ENCODE peak calls at places on chromosomes 16 and 17, in ten cellular contexts. One of them, this sample, is unnamed.

GRCh38 chr17:40450175-40450574 is 6.9 kb downstream of the IGFBP4 start:
- DNase-seq in dermis microvascular lymphatic vessel endothelial cell: no peak
- DNase-seq in CD8-positive, alpha-beta memory T cell: no peak
- DNase-seq in activated effector memory CD4-positive, alpha-beta T cell treated with anti-CD3 and anti-CD28 coated beads, Interleukin-2, amount 50 U/mL, for 16 hours: peak; percentile 79
- DNase-seq in renal cortical epithelial cell: no peak
- DNase-seq in NCI-H69: peak; percentile 64
- DNase-seq in stimulated activated CD4-positive, alpha-beta T cell treated with anti-CD3 and anti-CD28 coated beads, Interleukin-2, amount 100 ng/mL, for 48 hours: no peak
- DNase-seq in Right ventricle myocardium superior: no peak
- DNase-seq in CD8-positive, alpha-beta T cell: peak; percentile 58
- DNase-seq in body of pancreas: peak; percentile 63
- DNase-seq in this sample: peak; percentile 39

GRCh38 chr17:36858119-36859002 is 78.9 kb upstream of the LHX1 start:
- DNase-seq in dermis microvascular lymphatic vessel endothelial cell: no peak
- DNase-seq in CD8-positive, alpha-beta memory T cell: no peak
- DNase-seq in activated effector memory CD4-positive, alpha-beta T cell treated with anti-CD3 and anti-CD28 coated beads, Interleukin-2, amount 50 U/mL, for 16 hours: no peak
- DNase-seq in renal cortical epithelial cell: no peak
- DNase-seq in NCI-H69: peak; percentile 26
- DNase-seq in stimulated activated CD4-positive, alpha-beta T cell treated with anti-CD3 and anti-CD28 coated beads, Interleukin-2, amount 100 ng/mL, for 48 hours: no peak
- DNase-seq in Right ventricle myocardium superior: no peak
- DNase-seq in CD8-positive, alpha-beta T cell: no peak
- DNase-seq in body of pancreas: no peak
- DNase-seq in this sample: peak; percentile 47

GRCh38 chr17:9802294-9802693 is 10.9 kb upstream of the DHRS7C start:
- DNase-seq in dermis microvascular lymphatic vessel endothelial cell: no peak
- DNase-seq in CD8-positive, alpha-beta memory T cell: no peak
- DNase-seq in activated effector memory CD4-positive, alpha-beta T cell treated with anti-CD3 and anti-CD28 coated beads, Interleukin-2, amount 50 U/mL, for 16 hours: no peak
- DNase-seq in renal cortical epithelial cell: no peak
- DNase-seq in NCI-H69: no peak
- DNase-seq in stimulated activated CD4-positive, alpha-beta T cell treated with anti-CD3 and anti-CD28 coated beads, Interleukin-2, amount 100 ng/mL, for 48 hours: no peak
- DNase-seq in Right ventricle myocardium superior: no peak
- DNase-seq in CD8-positive, alpha-beta T cell: no peak
- DNase-seq in body of pancreas: no peak
- DNase-seq in this sample: peak; percentile 38

GRCh38 chr17:74296548-74296936 is 22.5 kb downstream of the DNAI2 start:
- DNase-seq in dermis microvascular lymphatic vessel endothelial cell: no peak
- DNase-seq in CD8-positive, alpha-beta memory T cell: no peak
- DNase-seq in activated effector memory CD4-positive, alpha-beta T cell treated with anti-CD3 and anti-CD28 coated beads, Interleukin-2, amount 50 U/mL, for 16 hours: peak; percentile 74
- DNase-seq in renal cortical epithelial cell: peak; percentile 23
- DNase-seq in NCI-H69: peak; percentile 73
- DNase-seq in stimulated activated CD4-positive, alpha-beta T cell treated with anti-CD3 and anti-CD28 coated beads, Interleukin-2, amount 100 ng/mL, for 48 hours: no peak
- DNase-seq in Right ventricle myocardium superior: peak; percentile 83
- DNase-seq in CD8-positive, alpha-beta T cell: peak; percentile 59
- DNase-seq in body of pancreas: peak; percentile 75
- DNase-seq in this sample: peak; percentile 29

GRCh38 chr16:55943257-55943656 is 68.1 kb upstream of the CES5A start:
- DNase-seq in dermis microvascular lymphatic vessel endothelial cell: no peak
- DNase-seq in CD8-positive, alpha-beta memory T cell: no peak
- DNase-seq in activated effector memory CD4-positive, alpha-beta T cell treated with anti-CD3 and anti-CD28 coated beads, Interleukin-2, amount 50 U/mL, for 16 hours: no peak
- DNase-seq in renal cortical epithelial cell: no peak
- DNase-seq in NCI-H69: no peak
- DNase-seq in stimulated activated CD4-positive, alpha-beta T cell treated with anti-CD3 and anti-CD28 coated beads, Interleukin-2, amount 100 ng/mL, for 48 hours: no peak
- DNase-seq in Right ventricle myocardium superior: no peak
- DNase-seq in CD8-positive, alpha-beta T cell: no peak
- DNase-seq in body of pancreas: no peak
- DNase-seq in this sample: no peak

GRCh38 chr17:64183815-64184397 is 54.0 kb upstream of the ERN1 start:
- DNase-seq in dermis microvascular lymphatic vessel endothelial cell: no peak
- DNase-seq in CD8-positive, alpha-beta memory T cell: no peak
- DNase-seq in activated effector memory CD4-positive, alpha-beta T cell treated with anti-CD3 and anti-CD28 coated beads, Interleukin-2, amount 50 U/mL, for 16 hours: no peak
- DNase-seq in renal cortical epithelial cell: peak; percentile 29
- DNase-seq in NCI-H69: no peak
- DNase-seq in stimulated activated CD4-positive, alpha-beta T cell treated with anti-CD3 and anti-CD28 coated beads, Interleukin-2, amount 100 ng/mL, for 48 hours: no peak
- DNase-seq in Right ventricle myocardium superior: no peak
- DNase-seq in CD8-positive, alpha-beta T cell: no peak
- DNase-seq in body of pancreas: no peak
- DNase-seq in this sample: peak; percentile 41

GRCh38 chr17:17067277-17067676 is 25.0 kb downstream of the MPRIP start:
- DNase-seq in dermis microvascular lymphatic vessel endothelial cell: no peak
- DNase-seq in CD8-positive, alpha-beta memory T cell: no peak
- DNase-seq in activated effector memory CD4-positive, alpha-beta T cell treated with anti-CD3 and anti-CD28 coated beads, Interleukin-2, amount 50 U/mL, for 16 hours: no peak
- DNase-seq in renal cortical epithelial cell: peak; percentile 38
- DNase-seq in NCI-H69: peak; percentile 6
- DNase-seq in stimulated activated CD4-positive, alpha-beta T cell treated with anti-CD3 and anti-CD28 coated beads, Interleukin-2, amount 100 ng/mL, for 48 hours: no peak
- DNase-seq in Right ventricle myocardium superior: no peak
- DNase-seq in CD8-positive, alpha-beta T cell: no peak
- DNase-seq in body of pancreas: no peak
- DNase-seq in this sample: peak; percentile 62

GRCh38 chr17:72916991-72917390 is 175.5 kb downstream of the SLC39A11 start:
- DNase-seq in dermis microvascular lymphatic vessel endothelial cell: no peak
- DNase-seq in CD8-positive, alpha-beta memory T cell: no peak
- DNase-seq in activated effector memory CD4-positive, alpha-beta T cell treated with anti-CD3 and anti-CD28 coated beads, Interleukin-2, amount 50 U/mL, for 16 hours: no peak
- DNase-seq in renal cortical epithelial cell: no peak
- DNase-seq in NCI-H69: no peak
- DNase-seq in stimulated activated CD4-positive, alpha-beta T cell treated with anti-CD3 and anti-CD28 coated beads, Interleukin-2, amount 100 ng/mL, for 48 hours: no peak
- DNase-seq in Right ventricle myocardium superior: no peak
- DNase-seq in CD8-positive, alpha-beta T cell: no peak
- DNase-seq in body of pancreas: no peak
- DNase-seq in this sample: no peak

GRCh38 chr17:29568331-29569244 is at the start of gene TP53I13:
- DNase-seq in dermis microvascular lymphatic vessel endothelial cell: no peak
- DNase-seq in CD8-positive, alpha-beta memory T cell: peak; percentile 83
- DNase-seq in activated effector memory CD4-positive, alpha-beta T cell treated with anti-CD3 and anti-CD28 coated beads, Interleukin-2, amount 50 U/mL, for 16 hours: peak; percentile 96
- DNase-seq in renal cortical epithelial cell: no peak
- DNase-seq in NCI-H69: peak; percentile 96
- DNase-seq in stimulated activated CD4-positive, alpha-beta T cell treated with anti-CD3 and anti-CD28 coated beads, Interleukin-2, amount 100 ng/mL, for 48 hours: peak; percentile 84
- DNase-seq in Right ventricle myocardium superior: peak; percentile 93
- DNase-seq in CD8-positive, alpha-beta T cell: peak; percentile 94
- DNase-seq in body of pancreas: peak; percentile 93
- DNase-seq in this sample: peak; percentile 74

GRCh38 chr17:37177234-37177633 is 198.6 kb upstream of the C17orf78 start:
- DNase-seq in dermis microvascular lymphatic vessel endothelial cell: no peak
- DNase-seq in CD8-positive, alpha-beta memory T cell: no peak
- DNase-seq in activated effector memory CD4-positive, alpha-beta T cell treated with anti-CD3 and anti-CD28 coated beads, Interleukin-2, amount 50 U/mL, for 16 hours: no peak
- DNase-seq in renal cortical epithelial cell: peak; percentile 59
- DNase-seq in NCI-H69: peak; percentile 93
- DNase-seq in stimulated activated CD4-positive, alpha-beta T cell treated with anti-CD3 and anti-CD28 coated beads, Interleukin-2, amount 100 ng/mL, for 48 hours: no peak
- DNase-seq in Right ventricle myocardium superior: no peak
- DNase-seq in CD8-positive, alpha-beta T cell: no peak
- DNase-seq in body of pancreas: no peak
- DNase-seq in this sample: peak; percentile 41

GRCh38 chr17:66040402-66040801 is 151.5 kb downstream of the CEP112 start:
- DNase-seq in dermis microvascular lymphatic vessel endothelial cell: no peak
- DNase-seq in CD8-positive, alpha-beta memory T cell: no peak
- DNase-seq in activated effector memory CD4-positive, alpha-beta T cell treated with anti-CD3 and anti-CD28 coated beads, Interleukin-2, amount 50 U/mL, for 16 hours: no peak
- DNase-seq in renal cortical epithelial cell: no peak
- DNase-seq in NCI-H69: peak; percentile 8
- DNase-seq in stimulated activated CD4-positive, alpha-beta T cell treated with anti-CD3 and anti-CD28 coated beads, Interleukin-2, amount 100 ng/mL, for 48 hours: no peak
- DNase-seq in Right ventricle myocardium superior: peak; percentile 24
- DNase-seq in CD8-positive, alpha-beta T cell: no peak
- DNase-seq in body of pancreas: peak; percentile 2
- DNase-seq in this sample: no peak

GRCh38 chr16:47732806-47733150 is 271.6 kb downstream of the PHKB start:
- DNase-seq in dermis microvascular lymphatic vessel endothelial cell: no peak
- DNase-seq in CD8-positive, alpha-beta memory T cell: no peak
- DNase-seq in activated effector memory CD4-positive, alpha-beta T cell treated with anti-CD3 and anti-CD28 coated beads, Interleukin-2, amount 50 U/mL, for 16 hours: no peak
- DNase-seq in renal cortical epithelial cell: peak; percentile 43
- DNase-seq in NCI-H69: no peak
- DNase-seq in stimulated activated CD4-positive, alpha-beta T cell treated with anti-CD3 and anti-CD28 coated beads, Interleukin-2, amount 100 ng/mL, for 48 hours: no peak
- DNase-seq in Right ventricle myocardium superior: no peak
- DNase-seq in CD8-positive, alpha-beta T cell: no peak
- DNase-seq in body of pancreas: no peak
- DNase-seq in this sample: peak; percentile 85

GRCh38 chr17:13609953-13610352 is 8.2 kb upstream of the HS3ST3A1 start:
- DNase-seq in dermis microvascular lymphatic vessel endothelial cell: no peak
- DNase-seq in CD8-positive, alpha-beta memory T cell: no peak
- DNase-seq in activated effector memory CD4-positive, alpha-beta T cell treated with anti-CD3 and anti-CD28 coated beads, Interleukin-2, amount 50 U/mL, for 16 hours: no peak
- DNase-seq in renal cortical epithelial cell: no peak
- DNase-seq in NCI-H69: no peak
- DNase-seq in stimulated activated CD4-positive, alpha-beta T cell treated with anti-CD3 and anti-CD28 coated beads, Interleukin-2, amount 100 ng/mL, for 48 hours: no peak
- DNase-seq in Right ventricle myocardium superior: no peak
- DNase-seq in CD8-positive, alpha-beta T cell: no peak
- DNase-seq in body of pancreas: no peak
- DNase-seq in this sample: no peak

GRCh38 chr16:4064950-4065352 is 51.3 kb downstream of the ADCY9 start:
- DNase-seq in dermis microvascular lymphatic vessel endothelial cell: no peak
- DNase-seq in CD8-positive, alpha-beta memory T cell: no peak
- DNase-seq in activated effector memory CD4-positive, alpha-beta T cell treated with anti-CD3 and anti-CD28 coated beads, Interleukin-2, amount 50 U/mL, for 16 hours: peak; percentile 70
- DNase-seq in renal cortical epithelial cell: no peak
- DNase-seq in NCI-H69: no peak
- DNase-seq in stimulated activated CD4-positive, alpha-beta T cell treated with anti-CD3 and anti-CD28 coated beads, Interleukin-2, amount 100 ng/mL, for 48 hours: peak; percentile 10
- DNase-seq in Right ventricle myocardium superior: no peak
- DNase-seq in CD8-positive, alpha-beta T cell: peak; percentile 59
- DNase-seq in body of pancreas: no peak
- DNase-seq in this sample: no peak

GRCh38 chr17:78915872-78916632 is 9.1 kb downstream of the TIMP2 start:
- DNase-seq in dermis microvascular lymphatic vessel endothelial cell: peak; percentile 49
- DNase-seq in CD8-positive, alpha-beta memory T cell: no peak
- DNase-seq in activated effector memory CD4-positive, alpha-beta T cell treated with anti-CD3 and anti-CD28 coated beads, Interleukin-2, amount 50 U/mL, for 16 hours: no peak
- DNase-seq in renal cortical epithelial cell: peak; percentile 64
- DNase-seq in NCI-H69: peak; percentile 80
- DNase-seq in stimulated activated CD4-positive, alpha-beta T cell treated with anti-CD3 and anti-CD28 coated beads, Interleukin-2, amount 100 ng/mL, for 48 hours: no peak
- DNase-seq in Right ventricle myocardium superior: peak; percentile 67
- DNase-seq in CD8-positive, alpha-beta T cell: no peak
- DNase-seq in body of pancreas: peak; percentile 66
- DNase-seq in this sample: peak; percentile 72

GRCh38 chr16:75011634-75012307 is 12.9 kb downstream of the ZNRF1 start:
- DNase-seq in dermis microvascular lymphatic vessel endothelial cell: peak; percentile 65
- DNase-seq in CD8-positive, alpha-beta memory T cell: no peak
- DNase-seq in activated effector memory CD4-positive, alpha-beta T cell treated with anti-CD3 and anti-CD28 coated beads, Interleukin-2, amount 50 U/mL, for 16 hours: peak; percentile 81
- DNase-seq in renal cortical epithelial cell: peak; percentile 94
- DNase-seq in NCI-H69: peak; percentile 30
- DNase-seq in stimulated activated CD4-positive, alpha-beta T cell treated with anti-CD3 and anti-CD28 coated beads, Interleukin-2, amount 100 ng/mL, for 48 hours: peak; percentile 47
- DNase-seq in Right ventricle myocardium superior: no peak
- DNase-seq in CD8-positive, alpha-beta T cell: no peak
- DNase-seq in body of pancreas: peak; percentile 39
- DNase-seq in this sample: peak; percentile 97

GRCh38 chr17:57955183-57955952 is at the start of gene CUEDC1:
- DNase-seq in dermis microvascular lymphatic vessel endothelial cell: no peak
- DNase-seq in CD8-positive, alpha-beta memory T cell: peak; percentile 46
- DNase-seq in activated effector memory CD4-positive, alpha-beta T cell treated with anti-CD3 and anti-CD28 coated beads, Interleukin-2, amount 50 U/mL, for 16 hours: peak; percentile 88
- DNase-seq in renal cortical epithelial cell: no peak
- DNase-seq in NCI-H69: peak; percentile 95
- DNase-seq in stimulated activated CD4-positive, alpha-beta T cell treated with anti-CD3 and anti-CD28 coated beads, Interleukin-2, amount 100 ng/mL, for 48 hours: peak; percentile 54
- DNase-seq in Right ventricle myocardium superior: peak; percentile 91
- DNase-seq in CD8-positive, alpha-beta T cell: peak; percentile 72
- DNase-seq in body of pancreas: peak; percentile 82
- DNase-seq in this sample: peak; percentile 34

GRCh38 chr17:58335779-58336455 is 7.3 kb upstream of the TSPOAP1 start:
- DNase-seq in dermis microvascular lymphatic vessel endothelial cell: no peak
- DNase-seq in CD8-positive, alpha-beta memory T cell: peak; percentile 44
- DNase-seq in activated effector memory CD4-positive, alpha-beta T cell treated with anti-CD3 and anti-CD28 coated beads, Interleukin-2, amount 50 U/mL, for 16 hours: peak; percentile 88
- DNase-seq in renal cortical epithelial cell: peak; percentile 7
- DNase-seq in NCI-H69: no peak
- DNase-seq in stimulated activated CD4-positive, alpha-beta T cell treated with anti-CD3 and anti-CD28 coated beads, Interleukin-2, amount 100 ng/mL, for 48 hours: peak; percentile 52
- DNase-seq in Right ventricle myocardium superior: no peak
- DNase-seq in CD8-positive, alpha-beta T cell: peak; percentile 84
- DNase-seq in body of pancreas: peak; percentile 32
- DNase-seq in this sample: peak; percentile 44

This sample was measured in mammary epithelial cell.